ENCODE peak calls at places on chromosomes 2 and 18, in ten cellular contexts. Q is B cell, L is kidney epithelial cell, Y is AG09309, E is spleen, S is HL-60, F is IMR-90, V is prostate gland, D is GM10248, K is neural crest cell. W is an unnamed sample.

GRCh38 chr2:158131483-158131912 is 29.8 kb downstream of the UPP2 start:
- DNase-seq in L (no peak), Y (no peak), S (no peak), K (no peak), F (no peak), E (no peak), Q (no peak), V (no peak), D (no peak), W (no peak)

GRCh38 chr2:36376992-36377738 is 21.6 kb downstream of the CRIM1 start:
- DNase-seq in K (no peak), D (no peak), E (no peak), Q (no peak), S (no peak), Y (no peak), F (no peak), V (no peak), L (peak), W (peak)

GRCh38 chr2:160210599-160211138 is 10.6 kb upstream of the ITGB6 start:
- DNase-seq in L (no peak), Q (peak), E (peak), V (peak), F (peak), Y (no peak), D (peak), S (peak), K (peak), W (peak)

GRCh38 chr2:30310955-30311354 is 79.6 kb downstream of the LBH start:
- DNase-seq in E (no peak), Y (no peak), K (no peak), D (peak), S (no peak), Q (peak), V (no peak), L (no peak), F (no peak), W (no peak)

GRCh38 chr2:106816974-106817373 is 69.0 kb downstream of the ST6GAL2 start:
- DNase-seq in L (no peak), Q (no peak), K (no peak), V (no peak), D (no peak), S (no peak), E (no peak), F (no peak), Y (no peak), W (no peak)

GRCh38 chr2:43169091-43169936 is 57.1 kb downstream of the ZFP36L2 start:
- DNase-seq in F (no peak), D (peak), K (no peak), Y (no peak), Q (peak), L (peak), V (peak), E (peak), S (peak), W (peak)

GRCh38 chr18:31679806-31680793 is 4.3 kb downstream of the B4GALT6 start:
- DNase-seq in K (no peak), F (no peak), L (no peak), D (no peak), Y (no peak), E (no peak), Q (no peak), S (no peak), V (no peak), W (no peak)

GRCh38 chr18:77065221-77065981 is 67.2 kb downstream of the MBP start:
- DNase-seq in V (no peak), D (no peak), K (no peak), Y (peak), F (peak), L (no peak), S (peak), Q (peak), E (peak), W (peak)

GRCh38 chr2:25742501-25742900 is 69.1 kb upstream of the DTNB start:
- DNase-seq in V (no peak), Q (no peak), E (no peak), Y (no peak), D (no peak), K (no peak), L (no peak), F (no peak), S (no peak), W (no peak)

GRCh38 chr2:213317929-213318328 is 33.7 kb downstream of the SPAG16 start:
- DNase-seq in E (no peak), Q (no peak), L (no peak), D (no peak), K (no peak), F (peak), V (no peak), S (no peak), Y (no peak), W (no peak)

GRCh38 chr2:169528271-169528701 is 18.8 kb downstream of the KLHL41 start:
- DNase-seq in K (peak), Q (peak), Y (no peak), F (peak), V (peak), D (peak), L (peak), E (peak), S (peak), W (peak)

GRCh38 chr18:57447154-57447621 is 12.0 kb downstream of the ONECUT2 start:
- DNase-seq in Y (no peak), L (no peak), S (no peak), V (no peak), D (no peak), Q (peak), F (peak), K (peak), E (no peak), W (peak)

GRCh38 chr18:74976331-74976909 is 232.5 kb downstream of the PTGR3 start:
- DNase-seq in F (no peak), L (no peak), D (no peak), S (no peak), K (no peak), V (no peak), Y (no peak), E (no peak), Q (no peak), W (no peak)

GRCh38 chr2:196059491-196059960 is 9.1 kb downstream of the DNAH7 start:
- DNase-seq in K (no peak), E (no peak), Y (no peak), Q (no peak), S (no peak), L (no peak), F (no peak), V (no peak), D (no peak), W (peak)

DNA sequence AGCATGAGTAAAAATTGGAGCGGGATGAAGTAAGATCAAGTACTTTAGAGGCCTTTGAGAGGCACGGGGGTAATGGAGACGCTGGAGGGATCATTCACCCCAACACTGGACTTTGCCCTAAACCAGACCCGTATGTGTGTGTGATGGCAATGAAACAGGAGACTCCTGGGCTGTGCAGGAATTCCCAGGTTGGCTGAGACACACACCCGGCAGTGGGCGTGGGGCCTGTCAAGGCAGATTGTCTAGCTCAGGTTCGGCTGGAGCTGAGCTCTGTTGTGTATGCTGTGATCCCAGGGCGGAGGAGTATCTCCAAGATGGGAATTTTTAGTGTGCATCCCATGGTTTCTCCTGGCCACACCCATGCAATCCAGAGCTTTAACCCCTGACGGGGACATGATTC is 83.2 kb upstream of the MC2R start:
- DNase-seq in D (no peak), Y (no peak), F (no peak), S (no peak), Q (no peak), L (no peak), E (no peak), V (no peak), K (no peak), W (no peak)
- TF ChIP-seq CTCF in D (no peak), Y (no peak), F (no peak), S (no peak), Q (no peak), L (no peak), E (no peak), V (no peak), K (no peak), W (no peak)

DNA sequence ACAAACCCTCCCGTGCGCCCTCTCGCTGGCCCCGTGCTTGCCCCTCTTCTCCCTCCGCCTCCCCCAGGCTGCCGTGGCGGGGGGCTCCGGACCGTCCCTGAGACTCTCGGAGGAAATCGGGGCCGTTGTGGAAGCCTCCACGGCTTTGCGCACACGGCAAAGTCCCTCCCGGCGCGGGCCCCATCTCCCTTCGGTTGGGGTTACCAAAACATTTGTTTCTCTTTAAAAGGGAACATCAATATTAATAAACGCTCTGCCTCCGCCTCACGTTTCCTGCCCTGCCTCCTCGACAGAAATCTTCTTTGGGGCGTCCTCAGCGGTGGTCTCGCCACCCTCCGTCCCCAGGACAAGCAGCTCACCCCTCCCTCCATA is 3.8 kb downstream of the PAX3 start:
- DNase-seq in V (no peak), D (no peak), L (no peak), F (no peak), E (no peak), Y (no peak), K (no peak), Q (no peak), S (no peak), W (no peak)
- TF ChIP-seq CTCF in V (no peak), D (no peak), L (no peak), F (no peak), E (no peak), Y (no peak), K (no peak), Q (no peak), S (no peak), W (no peak)

GRCh38 chr2:14354231-14354630 is 278.3 kb upstream of the LRATD1 start:
- DNase-seq in L (no peak), F (no peak), Y (no peak), D (no peak), Q (no peak), E (no peak), V (no peak), S (no peak), K (no peak), W (peak)
- TF ChIP-seq CTCF in L (no peak), F (no peak), Y (no peak), D (no peak), Q (no peak), E (no peak), V (no peak), S (no peak), K (no peak), W (no peak)

GRCh38 chr2:237600205-237600846 is 9.8 kb upstream of the RAB17 start:
- DNase-seq in L (no peak), D (no peak), S (no peak), E (no peak), Q (no peak), K (no peak), Y (peak), V (no peak), F (peak), W (no peak)
- TF ChIP-seq CTCF in L (peak), D (no peak), S (no peak), E (no peak), Q (no peak), K (no peak), Y (peak), V (no peak), F (peak), W (no peak)

DNA sequence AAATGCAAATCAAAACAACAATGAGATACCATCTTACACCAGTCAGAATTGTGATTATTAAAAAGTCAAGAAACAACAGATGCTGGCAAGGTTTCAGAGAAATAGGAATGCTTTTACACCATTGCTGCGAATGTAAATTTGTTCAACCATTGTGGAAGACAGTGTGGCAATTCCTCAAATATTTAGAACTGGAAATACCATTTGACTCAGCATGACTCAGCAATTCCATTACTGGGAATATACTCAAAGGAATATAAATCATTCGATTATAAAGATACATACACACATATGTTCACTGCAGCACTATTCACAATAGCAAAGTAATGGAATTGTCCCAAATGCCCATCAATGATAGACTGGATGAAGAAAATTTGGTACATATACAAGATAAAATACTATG is 516.7 kb downstream of the ERBB4 start:
- DNase-seq in Y (peak), D (no peak), Q (no peak), L (no peak), K (no peak), E (no peak), S (no peak), V (no peak), F (peak), W (peak)
- TF ChIP-seq CTCF in Y (no peak), D (no peak), Q (no peak), L (no peak), K (no peak), E (no peak), S (no peak), V (no peak), F (no peak), W (no peak)